ENCODE peak calls at places on chromosomes 4 and X, in four cellular contexts. E is D341Med, Q is AG04449, P is RKO. L is an unnamed sample.

GRCh38 chrX:25659317-25659716 is 478.8 kb upstream of the MAGEB18 start:
- DNase-seq in E (no peak), Q (no peak), P (no peak), L (no peak)

GRCh38 chr4:93832097-93832496 is 3.5 kb downstream of the ATOH1 start:
- DNase-seq in E (no peak), Q (no peak), P (no peak), L (no peak)

GRCh38 chr4:183906736-183907651 is 1.9 kb downstream of the STOX2 start:
- DNase-seq in E (peak), Q (no peak), P (no peak), L (peak)

GRCh38 chrX:82087699-82088098 is 885.8 kb downstream of the SH3BGRL start:
- DNase-seq in E (no peak), Q (no peak), P (no peak), L (no peak)

GRCh38 chrX:13220916-13221315 is 98.9 kb downstream of the ATXN3L start:
- DNase-seq in E (no peak), Q (no peak), P (no peak), L (peak)

GRCh38 chrX:130626521-130626920 is 224.7 kb downstream of the RBMX2 start:
- DNase-seq in E (no peak), Q (peak), P (no peak), L (no peak)

GRCh38 chr4:48254381-48255072 is 15.1 kb downstream of the TEC start:
- DNase-seq in E (no peak), Q (peak), P (no peak), L (no peak)

GRCh38 chr4:103011378-103012025 is 8.0 kb downstream of the SLC9B1 start:
- DNase-seq in E (no peak), Q (no peak), P (no peak), L (no peak)

GRCh38 chr4:5926601-5927000 is 33.7 kb upstream of the CRMP1 start:
- DNase-seq in E (no peak), Q (no peak), P (no peak), L (no peak)

GRCh38 chr4:77927991-77928925 is 65.6 kb downstream of the MRPL1 start:
- DNase-seq in E (no peak), Q (no peak), P (no peak), L (no peak)

GRCh38 chr4:99221980-99222379 is 2.9 kb upstream of the ADH6 start:
- DNase-seq in E (no peak), Q (no peak), P (no peak), L (no peak)

GRCh38 chr4:181661090-181661489 is 582.1 kb upstream of the TENM3 start:
- DNase-seq in E (no peak), Q (no peak), P (peak), L (no peak)

GRCh38 chr4:144355809-144356757 is 215.6 kb upstream of the GYPA start:
- DNase-seq in E (peak), Q (peak), P (peak), L (peak)

GRCh38 chr4:76108467-76109181 is 34.1 kb downstream of the ART3 start:
- DNase-seq in E (no peak), Q (no peak), P (peak), L (peak)

GRCh38 chr4:108355523-108356208 is 186.9 kb upstream of the LEF1 start:
- DNase-seq in E (no peak), Q (no peak), P (no peak), L (no peak)

GRCh38 chr4:122689972-122690371 is 42.5 kb upstream of the BBS12 start:
- DNase-seq in E (no peak), Q (no peak), P (no peak), L (no peak)

GRCh38 chrX:69051901-69052300 is 113.4 kb downstream of the PJA1 start:
- DNase-seq in E (no peak), Q (no peak), P (no peak), L (no peak)

GRCh38 chrX:56766554-56767412 is 37.7 kb downstream of the NBDY start:
- DNase-seq in E (no peak), Q (no peak), P (peak), L (no peak)

GRCh38 chrX:13487731-13488505 is 81.5 kb upstream of the EGFL6 start:
- DNase-seq in E (peak), Q (peak), P (peak), L (peak)

GRCh38 chrX:22314211-22314610 is 41.5 kb downstream of the CBLL2 start:
- DNase-seq in E (no peak), Q (no peak), P (no peak), L (no peak)

GRCh38 chr4:147201016-147201415 is 255.4 kb upstream of the TTC29 start:
- DNase-seq in E (no peak), Q (peak), P (no peak), L (no peak)

GRCh38 chr4:177220376-177220775 is 89.3 kb upstream of the NEIL3 start:
- DNase-seq in E (no peak), Q (no peak), P (peak), L (no peak)

GRCh38 chrX:54909941-54910340 is 10.7 kb upstream of the TRO start:
- DNase-seq in E (no peak), Q (no peak), P (no peak), L (no peak)

GRCh38 chr4:101258782-101259353 is 88.5 kb downstream of the PPP3CA start:
- DNase-seq in E (no peak), Q (no peak), P (no peak), L (no peak)

GRCh38 chr4:2927016-2927695 is 36.0 kb downstream of the NOP14 start:
- DNase-seq in E (no peak), Q (no peak), P (no peak), L (no peak)

L was measured in HAP-1.